ENCODE peak calls at places on chromosomes 5 and 9, in six cellular contexts. H is activated CD4-positive, CD25-positive, alpha-beta regulatory T cell treated with anti-CD3 and anti-CD28 coated beads, Interleukin-2, amount 50 U/mL, for 24 hours; V is sciatic nerve; O is mucosa of descending colon; P is pancreas; L is natural killer cell. S is an unnamed sample.

GRCh38 chr9:105173306-105173705 is 71.1 kb upstream of the SLC44A1 start:
- ATAC-seq in O (no peak), H (no peak), P (no peak), L (no peak), V (no peak), S (no peak)

GRCh38 chr9:137807721-137808703 is 69.6 kb upstream of the CACNA1B start:
- ATAC-seq in O (no peak), L (peak; percentile 70), H (no peak), P (no peak), V (no peak), S (peak; percentile 66)

GRCh38 chr5:82605441-82605973 is 327.4 kb upstream of the RPS23 start:
- ATAC-seq in V (peak; percentile 24), P (no peak), H (no peak), L (no peak), O (peak; percentile 25), S (no peak)

GRCh38 chr5:53882637-53883036 is 322.2 kb downstream of the NDUFS4 start:
- ATAC-seq in V (no peak), O (no peak), L (no peak), P (no peak), H (no peak), S (no peak)

GRCh38 chr9:116075191-116075590 is 78.4 kb upstream of the PAPPA start:
- ATAC-seq in V (no peak), L (no peak), H (no peak), O (no peak), P (no peak), S (peak; percentile 76)

GRCh38 chr5:108344103-108344822 is 37.6 kb downstream of the FBXL17 start:
- ATAC-seq in P (no peak), L (no peak), V (no peak), O (peak; percentile 82), H (no peak), S (no peak)

GRCh38 chr5:149024978-149025377 is 37.9 kb downstream of the SH3TC2 start:
- ATAC-seq in P (no peak), H (no peak), O (no peak), V (no peak), L (no peak), S (no peak)

GRCh38 chr5:81268797-81269196 is 32.6 kb upstream of the ZCCHC9 start:
- ATAC-seq in V (no peak), L (no peak), P (no peak), H (peak; percentile 81), O (no peak), S (peak; percentile 88)

S was measured in esophagus mucosa.